ENCODE peak calls at places on chromosomes 11 and 22, in seven cellular contexts. V is SHP77; H is GM12891; C is type B pancreatic cell; P is NCI-H2081; N is cerebellum; X is activated CD4-positive, alpha-beta memory T cell treated with anti-CD3 and anti-CD28 coated beads for 36 hours. O is an unnamed sample.

GRCh38 chr22:20457506-20458240 is 20.0 kb upstream of the SCARF2 start:
- DNase-seq in V (no peak), H (no peak), C (no peak), P (no peak), N (no peak), X (no peak), O (no peak)

GRCh38 chr22:43991316-43992020 is 32.6 kb upstream of the PARVB start:
- DNase-seq in V (no peak), H (no peak), C (no peak), P (no peak), N (no peak), X (no peak), O (no peak)

GRCh38 chr22:43186272-43187170 is at the start of gene TTLL12:
- DNase-seq in V (peak; percentile 29), H (peak; percentile 84), C (no peak), P (peak; percentile 26), N (peak; percentile 76), X (peak; percentile 66), O (no peak)

GRCh38 chr11:63846897-63847296 is 8.0 kb downstream of the MARK2 start:
- DNase-seq in V (no peak), H (no peak), C (no peak), P (no peak), N (no peak), X (no peak), O (no peak)

GRCh38 chr11:3639841-3640240 is 2.0 kb downstream of the ART5 start:
- DNase-seq in V (no peak), H (no peak), C (no peak), P (no peak), N (no peak), X (no peak), O (no peak)

GRCh38 chr22:22981670-22982571 is 88.4 kb upstream of the GNAZ start:
- DNase-seq in V (no peak), H (no peak), C (no peak), P (no peak), N (no peak), X (no peak), O (no peak)

GRCh38 chr11:84384637-84385227 is 1098.6 kb upstream of the CCDC90B start:
- DNase-seq in V (peak; percentile 29), H (no peak), C (no peak), P (peak; percentile 3), N (peak; percentile 22), X (peak; percentile 19), O (no peak)

GRCh38 chr22:30336752-30337460 is 10.2 kb upstream of the TBC1D10A start:
- DNase-seq in V (no peak), H (no peak), C (no peak), P (no peak), N (peak; percentile 88), X (no peak), O (no peak)

GRCh38 chr11:115256326-115257197 is 247.7 kb downstream of the CADM1 start:
- DNase-seq in V (peak; percentile 75), H (peak; percentile 27), C (no peak), P (peak; percentile 63), N (peak; percentile 26), X (no peak), O (no peak)

GRCh38 chr11:71240865-71241691 is 11.3 kb downstream of the SHANK2 start:
- DNase-seq in V (no peak), H (no peak), C (no peak), P (no peak), N (no peak), X (no peak), O (peak; percentile 84)

GRCh38 chr11:61603667-61604066 is 22.8 kb upstream of the SYT7 start:
- DNase-seq in V (no peak), H (no peak), C (no peak), P (no peak), N (no peak), X (no peak), O (no peak)

GRCh38 chr11:27673979-27674663 is 26.1 kb downstream of the BDNF start:
- DNase-seq in V (no peak), H (no peak), C (no peak), P (no peak), N (no peak), X (no peak), O (no peak)

GRCh38 chr11:93059074-93059957 is 89.9 kb downstream of the MTNR1B start:
- DNase-seq in V (no peak), H (no peak), C (no peak), P (peak; percentile 17), N (no peak), X (no peak), O (no peak)

GRCh38 chr22:37163618-37164534 is 14.2 kb upstream of the IL2RB start:
- DNase-seq in V (no peak), H (peak; percentile 64), C (no peak), P (no peak), N (no peak), X (peak; percentile 95), O (no peak)

GRCh38 chr11:92845390-92846185 is 123.9 kb upstream of the MTNR1B start:
- DNase-seq in V (peak; percentile 18), H (no peak), C (no peak), P (no peak), N (no peak), X (no peak), O (no peak)

GRCh38 chr11:68965901-68966868 is 14.6 kb downstream of the MRGPRD start:
- DNase-seq in V (no peak), H (no peak), C (no peak), P (no peak), N (peak; percentile 76), X (peak; percentile 10), O (no peak)

GRCh38 chr22:50182176-50183081 is 3.3 kb upstream of the TRABD start:
- DNase-seq in V (no peak), H (no peak), C (no peak), P (no peak), N (no peak), X (no peak), O (no peak)

GRCh38 chr22:48630444-48630777 is 1197.3 kb downstream of the BRD1 start:
- DNase-seq in V (no peak), H (no peak), C (no peak), P (no peak), N (peak; percentile 46), X (no peak), O (no peak)

GRCh38 chr11:73623651-73624050 is 22.7 kb upstream of the PLEKHB1 start:
- DNase-seq in V (no peak), H (no peak), C (no peak), P (no peak), N (no peak), X (no peak), O (no peak)

GRCh38 chr22:16975155-16975885 is 32.7 kb downstream of the GAB4 start:
- DNase-seq in V (no peak), H (no peak), C (no peak), P (no peak), N (no peak), X (no peak), O (peak; percentile 56)

GRCh38 chr11:134509381-134510068 is 97.5 kb upstream of the B3GAT1 start:
- DNase-seq in V (no peak), H (no peak), C (no peak), P (no peak), N (no peak), X (no peak), O (no peak)

GRCh38 chr11:8025123-8025522 is 38.0 kb downstream of the EIF3F start:
- DNase-seq in V (no peak), H (no peak), C (no peak), P (no peak), N (no peak), X (no peak), O (no peak)

GRCh38 chr22:24144471-24145115 is 36.7 kb upstream of the SUSD2 start:
- DNase-seq in V (no peak), H (no peak), C (no peak), P (no peak), N (no peak), X (no peak), O (no peak)